ENCODE peak calls at places on chromosomes 12 and 14, in eight cellular contexts. P is Panc1, C is upper lobe of left lung, J is transverse colon, Z is suprapubic skin, W is H1, E is breast epithelium, R is endothelial cell of umbilical vein. A is an unnamed sample. For H3K4me1, the result is how much of the 10 kb centered on the place peaks cover.

GRCh38 chr14:99036594-99037293 is 235.3 kb downstream of the BCL11B start:
- DNase-seq in E (no peak), P (no peak), W (no peak), Z (no peak), C (no peak), R (no peak), J (no peak), A (no peak)

GRCh38 chr12:103964805-103965204 is 867 bp upstream of the TDG start:
- DNase-seq in P (no peak), J (no peak), C (no peak), E (no peak), W (no peak), R (no peak), Z (no peak), A (no peak)

GRCh38 chr12:108559748-108560147 is 1.2 kb downstream of the SART3 start:
- DNase-seq in R (no peak), P (no peak), J (no peak), E (no peak), C (no peak), Z (no peak), W (no peak), A (no peak)

GRCh38 chr12:9331218-9331626 is 123.0 kb upstream of the PZP start:
- DNase-seq in P (peak), J (peak), E (peak), W (peak), R (peak), Z (no peak), C (peak), A (no peak)

GRCh38 chr12:127655691-127656090 is 611.3 kb upstream of the TMEM132C start:
- DNase-seq in P (no peak), Z (no peak), R (no peak), C (no peak), J (no peak), E (no peak), W (no peak), A (no peak)

GRCh38 chr12:105476616-105477015 is 146.1 kb downstream of the C12orf75 start:
- DNase-seq in E (no peak), J (no peak), W (no peak), C (no peak), P (no peak), R (no peak), Z (no peak), A (no peak)

GRCh38 chr12:118922405-118922804 is 58.9 kb upstream of the SRRM4 start:
- DNase-seq in J (no peak), Z (no peak), P (no peak), E (no peak), W (peak), R (no peak), C (no peak), A (no peak)

GRCh38 chr14:94966344-94966743 is 191.0 kb downstream of the DICER1 start:
- DNase-seq in J (no peak), R (no peak), Z (no peak), P (no peak), W (no peak), E (peak), C (no peak), A (no peak)

GRCh38 chr12:67671419-67671818 is 22.9 kb downstream of the DYRK2 start:
- DNase-seq in E (no peak), C (no peak), W (no peak), R (no peak), P (no peak), J (no peak), Z (no peak), A (no peak)

GRCh38 chr12:6962285-6963015 is 8.0 kb downstream of the PHB2 start:
- DNase-seq in W (peak), J (peak), Z (peak), R (no peak), P (no peak), C (peak), E (no peak), A (no peak)

DNA sequence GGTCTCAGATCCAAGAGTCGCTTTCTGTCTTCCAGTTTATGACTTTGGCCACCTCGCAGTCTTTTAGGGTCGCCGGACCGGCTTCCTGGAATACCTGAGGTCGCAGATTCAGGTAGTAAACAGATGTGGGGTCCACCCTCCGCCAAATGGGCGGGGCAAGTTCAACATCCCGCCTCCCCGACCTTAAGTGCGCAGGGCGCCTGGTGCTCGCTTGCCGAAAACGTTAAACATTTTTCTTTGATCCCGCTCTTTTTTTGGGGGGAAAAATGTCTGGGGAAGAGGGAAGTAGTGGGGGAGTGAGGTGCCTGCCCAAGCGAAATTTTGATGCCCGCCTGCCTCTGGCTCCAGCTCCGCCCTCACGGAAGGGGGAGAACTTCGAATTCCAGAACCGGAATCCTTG is 73.9 kb upstream of the TBX5 start:
- DNase-seq in P (no peak), R (no peak), W (peak), Z (no peak), J (no peak), E (no peak), C (peak), A (no peak)
- TF ChIP-seq POLR2AphosphoS5 in P (no peak), R (no peak), W (no peak), Z (no peak), J (no peak), E (no peak), C (no peak), A (no peak)

DNA sequence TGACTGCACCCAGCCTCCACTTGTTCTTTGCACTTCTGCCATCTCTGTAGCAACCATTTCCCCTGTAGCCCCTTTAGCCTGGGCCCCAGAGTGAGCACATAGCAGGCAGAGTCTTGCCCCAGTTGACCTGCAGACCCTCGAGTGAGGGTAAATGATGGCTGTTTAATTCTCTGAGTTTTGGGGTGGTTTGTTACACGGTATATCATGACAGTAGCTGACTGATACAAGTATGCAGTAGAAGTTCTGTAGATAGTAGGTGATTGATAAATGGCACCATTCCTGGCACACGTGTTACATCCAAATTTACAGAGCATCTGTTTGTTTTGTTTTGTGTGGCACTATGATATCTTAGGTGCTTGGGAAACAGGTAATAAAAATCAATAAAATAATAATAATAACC is 32.4 kb downstream of the CALM1 start:
- DNase-seq in C (no peak), E (no peak), Z (no peak), P (no peak), W (no peak), J (no peak), R (no peak), A (no peak)
- H3K4me1 ChIP-seq in C (under half), E (under half), Z (under half), P (under half), W (under half), J (under half), R (under half), A (under half)

GRCh38 chr12:19575307-19576243 is 136.3 kb downstream of the AEBP2 start:
- DNase-seq in P (no peak), E (peak), W (no peak), Z (peak), R (peak), C (no peak), J (no peak), A (no peak)
- TF ChIP-seq POLR2AphosphoS5 in P (no peak), E (no peak), W (no peak), Z (no peak), R (peak), C (no peak), J (no peak), A (no peak)

GRCh38 chr14:20418501-20418909 is 5.2 kb upstream of the TEP1 start:
- DNase-seq in P (no peak), C (no peak), J (peak), Z (no peak), E (no peak), R (no peak), W (no peak), A (no peak)

GRCh38 chr14:20419404-20419803 is 6.1 kb upstream of the TEP1 start:
- DNase-seq in Z (no peak), C (no peak), W (no peak), P (no peak), J (no peak), R (no peak), E (no peak), A (no peak)

GRCh38 chr14:20427231-20428009 is 8.5 kb downstream of the KLHL33 start:
- DNase-seq in Z (no peak), J (no peak), R (peak), C (no peak), E (no peak), W (no peak), P (no peak), A (no peak)

GRCh38 chr14:20421267-20421666 is 8.0 kb upstream of the TEP1 start:
- DNase-seq in R (no peak), C (no peak), Z (no peak), P (no peak), W (no peak), E (no peak), J (no peak), A (no peak)

DNA sequence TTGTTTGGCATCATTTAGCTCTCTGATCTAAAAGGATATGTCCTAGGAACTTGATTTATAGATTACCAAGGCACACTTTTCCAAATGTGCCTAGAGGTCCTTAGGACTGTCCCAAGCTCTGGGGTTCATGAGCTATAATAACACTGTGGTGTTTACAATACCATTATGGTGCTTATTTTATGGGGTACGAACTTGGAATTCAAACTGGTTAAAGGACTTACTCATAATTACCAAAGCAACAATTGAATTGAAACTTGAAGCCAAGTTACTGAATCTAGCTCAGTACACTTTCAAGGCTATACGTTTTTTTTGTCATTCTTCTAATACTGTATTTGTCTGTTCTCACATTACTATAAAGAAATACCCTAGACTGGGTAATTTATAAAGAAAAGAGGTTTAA is 9.6 kb upstream of the TEP1 start:
- DNase-seq in W (no peak), R (no peak), J (no peak), Z (no peak), P (no peak), E (no peak), C (no peak), A (no peak)
- H3K4me1 ChIP-seq in W (under half), R (under half), J (under half), Z (under half), P (under half), E (under half), C (under half), A (under half)

GRCh38 chr14:24459331-24459730 is 16.8 kb upstream of the SDR39U1 start:
- DNase-seq in E (no peak), Z (no peak), W (no peak), J (no peak), R (no peak), C (no peak), P (no peak), A (no peak)

GRCh38 chr14:24456980-24457379 is 14.4 kb upstream of the SDR39U1 start:
- DNase-seq in R (no peak), E (no peak), C (no peak), P (no peak), Z (no peak), W (no peak), J (no peak), A (no peak)

GRCh38 chr14:24461336-24461735 is 18.8 kb upstream of the SDR39U1 start:
- DNase-seq in C (no peak), E (no peak), W (no peak), R (no peak), Z (no peak), J (no peak), P (no peak), A (no peak)

GRCh38 chr14:24463017-24463805 is 20.6 kb upstream of the SDR39U1 start:
- DNase-seq in C (no peak), Z (no peak), P (no peak), R (no peak), J (no peak), W (no peak), E (no peak), A (no peak)

DNA sequence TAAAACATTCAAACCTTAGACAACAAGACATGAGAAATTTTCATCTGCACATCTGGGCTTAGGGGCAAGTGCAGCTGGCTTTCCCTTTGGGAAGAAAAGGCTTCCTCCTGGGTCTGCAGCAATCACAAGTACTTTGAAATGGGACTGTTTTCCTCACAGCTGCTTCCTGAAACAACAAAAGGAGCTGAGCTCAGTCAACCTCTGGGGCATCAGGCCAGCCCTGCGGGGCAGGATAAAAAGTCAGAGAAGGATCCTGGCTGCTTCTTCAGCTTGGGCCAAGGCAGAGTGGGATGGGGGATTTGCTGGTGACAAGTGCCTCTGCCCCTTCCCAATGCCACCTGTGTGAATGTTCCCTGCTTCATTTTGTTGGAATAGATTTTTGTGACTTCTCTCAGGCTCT is 16.2 kb upstream of the SDR39U1 start:
- DNase-seq in R (peak), Z (no peak), C (no peak), J (no peak), P (no peak), W (no peak), E (no peak), A (no peak)
- TF ChIP-seq POLR2AphosphoS5 in R (no peak), Z (no peak), C (no peak), J (no peak), P (no peak), W (no peak), E (no peak), A (no peak)

GRCh38 chr14:67569651-67570290 is 30.3 kb downstream of the PIGH start:
- DNase-seq in J (no peak), Z (no peak), W (no peak), E (no peak), C (no peak), P (no peak), R (no peak), A (no peak)
- H3K4me1 ChIP-seq in J (under half), Z (under half), W (under half), E (under half), C (under half), P (under half), R (under half), A (under half)